ENCODE peak calls at places on chromosomes 6 and 20, in four cellular contexts. Y, L, F and P are unnamed samples.

GRCh38 chr6:132153221-132153896 is 202.2 kb upstream of the CCN2 start:
- DNase-seq in Y (peak; percentile 96), L (no peak), F (no peak), P (no peak)

GRCh38 chr6:165602291-165602690 is 60.8 kb downstream of the PDE10A start:
- DNase-seq in Y (no peak), L (no peak), F (no peak), P (no peak)

GRCh38 chr6:116485786-116486185 is 24.6 kb downstream of the CALHM6 start:
- DNase-seq in Y (no peak), L (no peak), F (no peak), P (no peak)

GRCh38 chr6:28583463-28583862 is 57.8 kb downstream of the GPX5 start:
- DNase-seq in Y (no peak), L (no peak), F (no peak), P (no peak)

GRCh38 chr6:15399651-15400470 is 154.0 kb downstream of the JARID2 start:
- DNase-seq in Y (peak; percentile 71), L (peak; percentile 89), F (no peak), P (peak; percentile 88)

GRCh38 chr6:165178056-165178455 is 131.3 kb downstream of the C6orf118 start:
- DNase-seq in Y (peak; percentile 45), L (no peak), F (no peak), P (no peak)

GRCh38 chr6:33838979-33839378 is 35.2 kb upstream of the MLN start:
- DNase-seq in Y (no peak), L (no peak), F (no peak), P (no peak)

GRCh38 chr20:57134804-57135203 is 131.6 kb downstream of the BMP7 start:
- DNase-seq in Y (no peak), L (no peak), F (no peak), P (no peak)

GRCh38 chr20:58714340-58714922 is 21.8 kb downstream of the NPEPL1 start:
- DNase-seq in Y (no peak), L (peak; percentile 32), F (no peak), P (peak; percentile 35)

GRCh38 chr20:6765469-6766058 is 1.9 kb upstream of the BMP2 start:
- DNase-seq in Y (peak; percentile 31), L (peak; percentile 41), F (peak; percentile 59), P (peak; percentile 73)

GRCh38 chr20:57027752-57028151 is 238.7 kb downstream of the BMP7 start:
- DNase-seq in Y (no peak), L (no peak), F (no peak), P (no peak)

GRCh38 chr6:159008656-159009288 is 8.8 kb upstream of the RSPH3 start:
- DNase-seq in Y (peak; percentile 5), L (peak; percentile 8), F (peak; percentile 68), P (no peak)

GRCh38 chr6:30325150-30325872 is 1.4 kb upstream of the TRIM39 start:
- DNase-seq in Y (peak; percentile 37), L (peak; percentile 79), F (peak; percentile 95), P (peak; percentile 97)

GRCh38 chr20:23884136-23884770 is 4.7 kb upstream of the CST5 start:
- DNase-seq in Y (no peak), L (no peak), F (no peak), P (no peak)

GRCh38 chr6:143248359-143248758 is 187.7 kb downstream of the AIG1 start:
- DNase-seq in Y (no peak), L (no peak), F (no peak), P (no peak)

GRCh38 chr20:38645318-38645717 is 43.7 kb downstream of the ARHGAP40 start:
- DNase-seq in Y (no peak), L (no peak), F (no peak), P (no peak)

GRCh38 chr6:110415297-110415916 is at the start of gene DDO:
- DNase-seq in Y (peak; percentile 48), L (no peak), F (no peak), P (no peak)

GRCh38 chr6:81938991-81939773 is 186.7 kb upstream of the TENT5A start:
- DNase-seq in Y (peak; percentile 93), L (no peak), F (peak; percentile 6), P (no peak)

GRCh38 chr6:83044211-83044768 is 21.4 kb downstream of the UBE3D start:
- DNase-seq in Y (no peak), L (no peak), F (no peak), P (no peak)

GRCh38 chr6:68126089-68126749 is 508.9 kb upstream of the ADGRB3 start:
- DNase-seq in Y (no peak), L (no peak), F (no peak), P (no peak)

GRCh38 chr6:159094444-159095252 is 49.9 kb upstream of the TAGAP start:
- DNase-seq in Y (no peak), L (no peak), F (no peak), P (no peak)

GRCh38 chr6:29769336-29769735 is 46.1 kb downstream of the HLA-F start:
- DNase-seq in Y (no peak), L (no peak), F (no peak), P (no peak)

GRCh38 chr6:56746767-56747504 is 104.2 kb upstream of the DST start:
- DNase-seq in Y (no peak), L (no peak), F (peak; percentile 50), P (no peak)

GRCh38 chr20:237479-237878 is 10.4 kb downstream of the DEFB129 start:
- DNase-seq in Y (no peak), L (no peak), F (no peak), P (no peak)

GRCh38 chr20:23121766-23122095 is 35.6 kb upstream of the CD93 start:
- DNase-seq in Y (no peak), L (no peak), F (no peak), P (no peak)

GRCh38 chr6:73854998-73855718 is 159.2 kb downstream of the CD109 start:
- DNase-seq in Y (peak; percentile 38), L (peak; percentile 46), F (peak; percentile 83), P (peak; percentile 63)

GRCh38 chr20:62404761-62405107 is 2.4 kb downstream of the CABLES2 start:
- DNase-seq in Y (no peak), L (no peak), F (no peak), P (no peak)

GRCh38 chr20:48681201-48681881 is 146.5 kb downstream of the PREX1 start:
- DNase-seq in Y (peak; percentile 35), L (no peak), F (no peak), P (peak; percentile 21)

GRCh38 chr6:161583561-161583960 is 309.7 kb upstream of the AGPAT4 start:
- DNase-seq in Y (no peak), L (no peak), F (no peak), P (no peak)

GRCh38 chr20:47440857-47441773 is 60.6 kb upstream of the NCOA3 start:
- DNase-seq in Y (peak; percentile 76), L (no peak), F (peak; percentile 48), P (peak; percentile 51)

GRCh38 chr20:40545478-40545877 is 143.6 kb downstream of the MAFB start:
- DNase-seq in Y (no peak), L (no peak), F (no peak), P (no peak)

GRCh38 chr20:40536866-40537265 is 152.2 kb downstream of the MAFB start:
- DNase-seq in Y (no peak), L (no peak), F (no peak), P (no peak)

GRCh38 chr20:40538126-40538525 is 150.9 kb downstream of the MAFB start:
- DNase-seq in Y (no peak), L (no peak), F (no peak), P (no peak)

GRCh38 chr20:40540163-40540562 is 148.9 kb downstream of the MAFB start:
- DNase-seq in Y (no peak), L (no peak), F (no peak), P (no peak)

DNA sequence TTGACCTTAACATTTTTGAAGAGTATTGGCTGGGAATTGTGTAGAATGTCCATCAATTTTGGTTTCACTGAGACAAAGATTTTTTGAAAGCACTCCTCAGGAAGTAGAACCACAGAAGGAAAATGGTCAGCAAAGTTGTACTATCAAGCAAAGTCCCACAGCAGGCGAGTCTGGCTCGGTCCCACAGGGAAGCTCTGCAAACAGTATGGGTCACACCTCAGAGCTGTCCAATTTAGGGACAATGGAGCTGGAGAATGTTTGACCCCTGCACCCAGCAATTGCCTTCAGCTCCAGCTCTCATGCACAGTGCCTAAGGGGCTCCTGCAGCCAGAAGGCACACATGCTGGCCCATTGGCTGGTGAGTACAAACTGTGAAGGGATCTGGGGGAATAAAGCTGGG is 147.0 kb downstream of the MAFB start:
- DNase-seq in Y (no peak), L (no peak), F (no peak), P (no peak)
- H2AFZ ChIP-seq in Y (no peak overlapping the region), L (no peak overlapping the region), F (no peak overlapping the region), P (no peak overlapping the region)

GRCh38 chr6:32085759-32086458 is 23.2 kb downstream of the TNXB start:
- DNase-seq in Y (no peak), L (peak; percentile 63), F (no peak), P (peak; percentile 65)
- H3K4me1 ChIP-seq in Y (peaks cover 38% of the 10 kb centered on the region), L (peaks cover 15% of the 10 kb centered on the region), F (peaks cover 3% of the 10 kb centered on the region), P (peaks cover 38% of the 10 kb centered on the region)

GRCh38 chr6:75202676-75203131 is 3.1 kb downstream of the COL12A1 start:
- DNase-seq in Y (peak; percentile 57), L (peak; percentile 8), F (peak; percentile 43), P (no peak)

GRCh38 chr6:75203721-75204120 is 2.1 kb downstream of the COL12A1 start:
- DNase-seq in Y (peak; percentile 45), L (no peak), F (no peak), P (peak; percentile 62)

GRCh38 chr6:75201076-75201475 is 4.8 kb downstream of the COL12A1 start:
- DNase-seq in Y (no peak), L (no peak), F (no peak), P (peak; percentile 29)

GRCh38 chr6:75199856-75200255 is 6.0 kb downstream of the COL12A1 start:
- DNase-seq in Y (peak; percentile 42), L (no peak), F (no peak), P (no peak)

GRCh38 chr6:75201901-75202672 is 3.8 kb downstream of the COL12A1 start:
- DNase-seq in Y (peak; percentile 53), L (peak; percentile 11), F (peak; percentile 77), P (peak; percentile 39)
- H3K4me3 ChIP-seq in Y (peak overlapping the region; percentile 41), L (no peak overlapping the region), F (peak overlapping the region; percentile 76), P (peak overlapping the region; percentile 95)

GRCh38 chr6:85078071-85078470 is 313.7 kb upstream of the TBX18 start:
- DNase-seq in Y (peak; percentile 86), L (no peak), F (no peak), P (peak; percentile 70)
- H2AFZ ChIP-seq in Y (no peak overlapping the region), L (no peak overlapping the region), F (no peak overlapping the region), P (no peak overlapping the region)

GRCh38 chr20:43949741-43950618 is 35.3 kb downstream of the TOX2 start:
- DNase-seq in Y (no peak), L (peak; percentile 70), F (no peak), P (no peak)
- H3K4me1 ChIP-seq in Y (peaks cover 25% of the 10 kb centered on the region), L (peaks cover 34% of the 10 kb centered on the region), F (no peaks in the 10 kb centered on the region), P (peaks cover 17% of the 10 kb centered on the region)